ENCODE peak calls at places on chromosomes 1 and 21, in six cellular contexts. One of them, this sample, is unnamed.

GRCh38 chr1:111801071-111801850 is 45.6 kb downstream of the DDX20 start:
- DNase-seq in uterus: no peak
- DNase-seq in lower leg skin: peak; percentile 57
- DNase-seq in IMR-90: no peak
- DNase-seq in transverse colon: no peak
- DNase-seq in adrenal gland: no peak
- DNase-seq in this sample: no peak

GRCh38 chr1:11564237-11564636 is 85.3 kb downstream of the DISP3 start:
- DNase-seq in transverse colon: no peak
- DNase-seq in lower leg skin: no peak
- DNase-seq in uterus: no peak
- DNase-seq in adrenal gland: no peak
- DNase-seq in IMR-90: no peak
- DNase-seq in this sample: no peak

GRCh38 chr21:42063578-42064521 is 7.3 kb upstream of the UMODL1 start:
- DNase-seq in IMR-90: no peak
- DNase-seq in lower leg skin: no peak
- DNase-seq in transverse colon: peak; percentile 71
- DNase-seq in adrenal gland: peak; percentile 83
- DNase-seq in uterus: no peak
- DNase-seq in this sample: no peak

GRCh38 chr1:223460566-223461189 is 67.5 kb downstream of the CCDC185 start:
- DNase-seq in transverse colon: no peak
- DNase-seq in uterus: no peak
- DNase-seq in adrenal gland: no peak
- DNase-seq in IMR-90: no peak
- DNase-seq in lower leg skin: no peak
- DNase-seq in this sample: no peak

GRCh38 chr1:156401681-156402081 is 32.7 kb downstream of the RHBG start:
- DNase-seq in adrenal gland: no peak
- DNase-seq in transverse colon: no peak
- DNase-seq in lower leg skin: no peak
- DNase-seq in IMR-90: no peak
- DNase-seq in uterus: no peak
- DNase-seq in this sample: no peak

GRCh38 chr1:33502726-33503125 is 30.3 kb downstream of the ZSCAN20 start:
- DNase-seq in adrenal gland: no peak
- DNase-seq in uterus: no peak
- DNase-seq in lower leg skin: no peak
- DNase-seq in IMR-90: peak; percentile 49
- DNase-seq in transverse colon: no peak
- DNase-seq in this sample: no peak

GRCh38 chr1:187692799-187693198 is 864.0 kb downstream of the PLA2G4A start:
- DNase-seq in transverse colon: no peak
- DNase-seq in lower leg skin: no peak
- DNase-seq in adrenal gland: no peak
- DNase-seq in IMR-90: no peak
- DNase-seq in uterus: no peak
- DNase-seq in this sample: no peak

GRCh38 chr21:36456714-36457399 is 23.1 kb downstream of the CLDN14 start:
- DNase-seq in transverse colon: no peak
- DNase-seq in IMR-90: no peak
- DNase-seq in adrenal gland: no peak
- DNase-seq in uterus: no peak
- DNase-seq in lower leg skin: no peak
- DNase-seq in this sample: no peak

GRCh38 chr1:26357121-26357602 is 3.2 kb upstream of the CRYBG2 start:
- DNase-seq in lower leg skin: no peak
- DNase-seq in adrenal gland: no peak
- DNase-seq in IMR-90: no peak
- DNase-seq in uterus: no peak
- DNase-seq in transverse colon: peak; percentile 85
- DNase-seq in this sample: no peak

GRCh38 chr1:12760256-12760795 is 13.2 kb upstream of the PRAMEF12 start:
- DNase-seq in lower leg skin: no peak
- DNase-seq in adrenal gland: no peak
- DNase-seq in uterus: no peak
- DNase-seq in transverse colon: no peak
- DNase-seq in IMR-90: no peak
- DNase-seq in this sample: no peak

DNA sequence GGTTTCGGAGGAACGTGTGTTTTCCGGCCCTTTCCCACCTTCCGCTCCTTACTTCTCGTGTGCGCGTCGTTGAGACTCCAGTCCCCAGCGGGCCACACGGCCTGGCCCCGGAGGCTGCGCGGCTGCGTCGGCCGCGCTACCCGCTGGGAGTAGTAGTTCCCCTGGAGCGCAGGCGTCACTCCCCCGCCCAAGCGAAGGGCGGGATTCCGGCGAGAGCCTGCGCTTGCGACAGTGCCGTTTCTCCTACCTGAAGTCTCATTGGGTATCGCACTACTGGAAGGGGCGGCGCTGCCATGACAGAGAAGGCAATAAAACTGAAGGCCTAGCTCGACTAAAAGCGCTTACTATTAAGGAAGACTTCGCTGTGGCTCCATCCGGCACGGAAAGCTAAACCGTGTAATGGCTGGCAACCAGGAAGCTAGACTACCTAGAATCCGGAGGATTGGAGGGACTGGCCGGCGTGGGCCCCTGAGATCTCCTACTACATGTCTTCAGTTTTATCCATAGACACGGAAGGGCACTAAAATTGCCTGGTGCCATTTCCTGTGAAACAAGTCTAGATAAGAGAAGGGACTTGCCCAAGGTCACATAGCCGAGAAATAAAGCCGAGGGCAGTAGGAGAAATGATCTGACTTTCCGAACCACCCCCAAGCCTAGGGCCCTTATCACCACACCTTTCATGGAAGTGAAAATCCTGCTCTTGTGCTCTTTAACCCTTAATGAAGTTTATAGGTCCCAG is 798 bp upstream of the TMEM69 start:
- DNase-seq in adrenal gland: peak; percentile 99
- DNase-seq in IMR-90: peak; percentile 99
- DNase-seq in lower leg skin: peak; percentile 99
- DNase-seq in transverse colon: peak; percentile 98
- DNase-seq in uterus: peak; percentile 98
- DNase-seq in this sample: peak; percentile 87
- TF ChIP-seq POLR2A in adrenal gland: peak; percentile 98
- TF ChIP-seq POLR2A in IMR-90: peak; percentile 84
- TF ChIP-seq POLR2A in lower leg skin: no peak
- TF ChIP-seq POLR2A in transverse colon: peak; percentile 91
- TF ChIP-seq POLR2A in uterus: peak; percentile 73
- TF ChIP-seq POLR2A in this sample: peak; percentile 89

GRCh38 chr1:66563094-66563800 is 29.3 kb downstream of the SGIP1 start:
- DNase-seq in IMR-90: peak; percentile 95
- DNase-seq in adrenal gland: no peak
- DNase-seq in lower leg skin: no peak
- DNase-seq in transverse colon: peak; percentile 13
- DNase-seq in uterus: peak; percentile 41
- DNase-seq in this sample: no peak
- H3K4me3 ChIP-seq in IMR-90: peak overlapping the region; percentile 21
- H3K4me3 ChIP-seq in adrenal gland: no peak overlapping the region
- H3K4me3 ChIP-seq in lower leg skin: no peak overlapping the region
- H3K4me3 ChIP-seq in transverse colon: no peak overlapping the region
- H3K4me3 ChIP-seq in uterus: no peak overlapping the region
- H3K4me3 ChIP-seq in this sample: peak overlapping the region; percentile 15

GRCh38 chr1:203026666-203027663 is 674 bp downstream of the PPFIA4 start:
- DNase-seq in IMR-90: no peak
- DNase-seq in transverse colon: no peak
- DNase-seq in lower leg skin: peak; percentile 87
- DNase-seq in adrenal gland: peak; percentile 52
- DNase-seq in uterus: no peak
- DNase-seq in this sample: no peak
- TF ChIP-seq CTCF in IMR-90: no peak
- TF ChIP-seq CTCF in transverse colon: no peak
- TF ChIP-seq CTCF in lower leg skin: no peak
- TF ChIP-seq CTCF in adrenal gland: no peak
- TF ChIP-seq CTCF in uterus: no peak
- TF ChIP-seq CTCF in this sample: no peak

GRCh38 chr1:43834280-43835140 is 99.1 kb upstream of the ARTN start:
- DNase-seq in IMR-90: no peak
- DNase-seq in adrenal gland: no peak
- DNase-seq in lower leg skin: no peak
- DNase-seq in uterus: no peak
- DNase-seq in transverse colon: no peak
- DNase-seq in this sample: no peak
- TF ChIP-seq POLR2A in IMR-90: no peak
- TF ChIP-seq POLR2A in adrenal gland: no peak
- TF ChIP-seq POLR2A in lower leg skin: no peak
- TF ChIP-seq POLR2A in uterus: no peak
- TF ChIP-seq POLR2A in transverse colon: no peak
- TF ChIP-seq POLR2A in this sample: no peak

DNA sequence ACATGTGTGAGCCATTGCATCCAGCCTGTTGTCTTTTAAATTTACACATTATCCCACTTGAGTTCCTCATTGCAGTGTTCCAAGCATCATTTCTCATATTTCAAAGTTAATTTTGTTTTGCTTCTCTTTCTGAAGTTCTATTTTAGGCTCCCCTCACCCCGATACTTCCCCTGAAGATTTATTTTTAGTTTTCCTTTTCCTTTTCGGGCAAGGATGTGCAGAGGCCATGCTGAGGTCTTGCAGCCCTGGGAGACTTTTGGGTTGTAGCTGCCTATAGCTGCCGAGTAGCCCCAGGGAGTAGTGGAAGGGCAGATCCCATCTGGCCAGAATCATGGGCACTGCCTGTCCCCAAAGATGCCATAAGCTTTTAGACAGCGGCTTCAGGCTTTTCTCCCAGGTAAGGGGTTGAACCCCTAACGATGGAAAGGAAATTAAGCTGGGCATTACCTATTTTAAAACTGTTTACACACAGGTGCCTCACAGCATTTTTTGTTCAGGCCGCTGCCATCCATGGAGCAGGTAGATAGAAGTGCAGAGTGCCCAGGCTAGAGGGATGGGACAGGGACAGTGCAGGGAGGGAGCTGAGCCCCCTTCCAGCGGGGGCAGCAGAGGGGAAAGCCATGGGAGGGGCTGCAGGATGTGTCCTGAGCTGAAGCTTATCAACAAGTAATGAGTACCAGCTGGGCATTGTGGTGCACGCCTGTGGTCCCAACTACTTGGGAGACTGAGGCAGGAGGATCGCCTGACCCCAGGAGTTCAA is 15.9 kb downstream of the PSEN2 start:
- DNase-seq in lower leg skin: no peak
- DNase-seq in transverse colon: no peak
- DNase-seq in IMR-90: no peak
- DNase-seq in adrenal gland: no peak
- DNase-seq in uterus: no peak
- DNase-seq in this sample: no peak
- H3K4me3 ChIP-seq in lower leg skin: no peak overlapping the region
- H3K4me3 ChIP-seq in transverse colon: no peak overlapping the region
- H3K4me3 ChIP-seq in IMR-90: no peak overlapping the region
- H3K4me3 ChIP-seq in adrenal gland: no peak overlapping the region
- H3K4me3 ChIP-seq in uterus: no peak overlapping the region
- H3K4me3 ChIP-seq in this sample: no peak overlapping the region

DNA sequence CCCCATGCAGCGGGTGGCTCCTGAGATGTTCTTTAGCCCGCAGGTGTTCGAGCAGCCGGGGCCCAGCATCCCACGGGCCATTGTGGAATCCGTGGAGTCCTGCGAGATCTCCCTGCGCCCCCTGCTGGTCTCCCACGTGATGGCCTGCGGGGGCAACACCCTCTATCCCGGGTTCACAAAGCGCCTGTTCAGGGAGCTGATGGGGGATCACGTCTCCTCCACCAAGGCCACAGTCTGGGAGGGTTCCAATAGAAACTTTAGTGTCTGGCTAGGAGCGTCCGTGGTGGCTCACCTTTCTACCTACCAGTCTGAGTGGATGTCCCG is 71.0 kb downstream of the ACTL8 start:
- DNase-seq in uterus: peak; percentile 17
- DNase-seq in IMR-90: peak; percentile 17
- DNase-seq in transverse colon: peak; percentile 61
- DNase-seq in adrenal gland: peak; percentile 71
- DNase-seq in lower leg skin: peak; percentile 77
- DNase-seq in this sample: no peak
- TF ChIP-seq CTCF in uterus: no peak
- TF ChIP-seq CTCF in IMR-90: peak; percentile 60
- TF ChIP-seq CTCF in transverse colon: peak; percentile 58
- TF ChIP-seq CTCF in adrenal gland: peak; percentile 42
- TF ChIP-seq CTCF in lower leg skin: no peak
- TF ChIP-seq CTCF in this sample: peak; percentile 50

GRCh38 chr1:20662110-20662475 is 924 bp upstream of the DDOST start:
- DNase-seq in lower leg skin: no peak
- DNase-seq in uterus: no peak
- DNase-seq in IMR-90: no peak
- DNase-seq in transverse colon: no peak
- DNase-seq in adrenal gland: no peak
- DNase-seq in this sample: no peak

GRCh38 chr1:20663969-20664715 is 3.0 kb upstream of the DDOST start:
- DNase-seq in IMR-90: no peak
- DNase-seq in transverse colon: no peak
- DNase-seq in lower leg skin: no peak
- DNase-seq in uterus: no peak
- DNase-seq in adrenal gland: no peak
- DNase-seq in this sample: no peak

GRCh38 chr1:20663365-20663764 is 2.2 kb upstream of the DDOST start:
- DNase-seq in lower leg skin: no peak
- DNase-seq in IMR-90: no peak
- DNase-seq in uterus: no peak
- DNase-seq in transverse colon: no peak
- DNase-seq in adrenal gland: no peak
- DNase-seq in this sample: no peak

GRCh38 chr1:20660363-20661234 is 570 bp downstream of the DDOST start:
- DNase-seq in adrenal gland: no peak
- DNase-seq in uterus: no peak
- DNase-seq in transverse colon: no peak
- DNase-seq in IMR-90: no peak
- DNase-seq in lower leg skin: no peak
- DNase-seq in this sample: no peak

GRCh38 chr1:20661235-20662109 is at the start of gene DDOST:
- DNase-seq in transverse colon: peak; percentile 96
- DNase-seq in lower leg skin: peak; percentile 98
- DNase-seq in adrenal gland: peak; percentile 98
- DNase-seq in uterus: peak; percentile 95
- DNase-seq in IMR-90: peak; percentile 97
- DNase-seq in this sample: peak; percentile 79
- TF ChIP-seq POLR2A in transverse colon: peak; percentile 51
- TF ChIP-seq POLR2A in lower leg skin: no peak
- TF ChIP-seq POLR2A in adrenal gland: peak; percentile 39
- TF ChIP-seq POLR2A in uterus: peak; percentile 27
- TF ChIP-seq POLR2A in IMR-90: peak; percentile 35
- TF ChIP-seq POLR2A in this sample: no peak

This sample was measured in esophagus squamous epithelium.